ENCODE peak calls at places on chromosomes 1 and 21, in six cellular contexts. One of them, this sample, is unnamed. For H3K36me3, the result is how much of the 10 kb centered on the place peaks cover.

GRCh38 chr1:165828103-165828558 is 717 bp downstream of the UCK2 start:
- DNase-seq in brain microvascular endothelial cell: no peak
- DNase-seq in Panc1: no peak
- DNase-seq in K562: peak
- DNase-seq in heart right ventricle: peak
- DNase-seq in Karpas-422: peak
- DNase-seq in this sample: peak

GRCh38 chr1:54254055-54254454 is 54.1 kb downstream of the MRPL37 start:
- DNase-seq in brain microvascular endothelial cell: no peak
- DNase-seq in Panc1: no peak
- DNase-seq in K562: no peak
- DNase-seq in heart right ventricle: no peak
- DNase-seq in Karpas-422: no peak
- DNase-seq in this sample: no peak

GRCh38 chr1:58401991-58402390 is 144.5 kb downstream of the OMA1 start:
- DNase-seq in brain microvascular endothelial cell: no peak
- DNase-seq in Panc1: no peak
- DNase-seq in K562: no peak
- DNase-seq in heart right ventricle: peak
- DNase-seq in Karpas-422: no peak
- DNase-seq in this sample: no peak

GRCh38 chr1:4467241-4467640 is 187.2 kb upstream of the AJAP1 start:
- DNase-seq in brain microvascular endothelial cell: no peak
- DNase-seq in Panc1: no peak
- DNase-seq in K562: no peak
- DNase-seq in heart right ventricle: no peak
- DNase-seq in Karpas-422: no peak
- DNase-seq in this sample: no peak

GRCh38 chr1:26993237-26994019 is at the start of gene TRNP1:
- DNase-seq in brain microvascular endothelial cell: peak
- DNase-seq in Panc1: no peak
- DNase-seq in K562: peak
- DNase-seq in heart right ventricle: peak
- DNase-seq in Karpas-422: peak
- DNase-seq in this sample: no peak

GRCh38 chr1:44418022-44418673 is 13.1 kb downstream of the RNF220 start:
- DNase-seq in brain microvascular endothelial cell: no peak
- DNase-seq in Panc1: no peak
- DNase-seq in K562: no peak
- DNase-seq in heart right ventricle: no peak
- DNase-seq in Karpas-422: no peak
- DNase-seq in this sample: no peak

GRCh38 chr1:209202826-209203439 is 380.6 kb upstream of the CAMK1G start:
- DNase-seq in brain microvascular endothelial cell: peak
- DNase-seq in Panc1: peak
- DNase-seq in K562: peak
- DNase-seq in heart right ventricle: no peak
- DNase-seq in Karpas-422: peak
- DNase-seq in this sample: peak

GRCh38 chr1:25786887-25787286 is 13.1 kb upstream of the SELENON start:
- DNase-seq in brain microvascular endothelial cell: no peak
- DNase-seq in Panc1: no peak
- DNase-seq in K562: no peak
- DNase-seq in heart right ventricle: no peak
- DNase-seq in Karpas-422: no peak
- DNase-seq in this sample: no peak

GRCh38 chr1:18452550-18452949 is 28.2 kb upstream of the KLHDC7A start:
- DNase-seq in brain microvascular endothelial cell: peak
- DNase-seq in Panc1: no peak
- DNase-seq in K562: peak
- DNase-seq in heart right ventricle: no peak
- DNase-seq in Karpas-422: peak
- DNase-seq in this sample: peak

GRCh38 chr1:154353460-154353904 is 28.2 kb downstream of the ATP8B2 start:
- DNase-seq in brain microvascular endothelial cell: peak
- DNase-seq in Panc1: no peak
- DNase-seq in K562: peak
- DNase-seq in heart right ventricle: no peak
- DNase-seq in Karpas-422: no peak
- DNase-seq in this sample: peak

GRCh38 chr1:172292840-172293239 is 127.6 kb upstream of the C1orf105 start:
- DNase-seq in brain microvascular endothelial cell: no peak
- DNase-seq in Panc1: no peak
- DNase-seq in K562: peak
- DNase-seq in heart right ventricle: no peak
- DNase-seq in Karpas-422: no peak
- DNase-seq in this sample: no peak

GRCh38 chr1:226808501-226808900 is 61.9 kb upstream of the PSEN2 start:
- DNase-seq in brain microvascular endothelial cell: no peak
- DNase-seq in Panc1: no peak
- DNase-seq in K562: no peak
- DNase-seq in heart right ventricle: no peak
- DNase-seq in Karpas-422: no peak
- DNase-seq in this sample: no peak

GRCh38 chr1:212518188-212518951 is 85.7 kb downstream of the NENF start:
- DNase-seq in brain microvascular endothelial cell: peak
- DNase-seq in Panc1: no peak
- DNase-seq in K562: no peak
- DNase-seq in heart right ventricle: peak
- DNase-seq in Karpas-422: no peak
- DNase-seq in this sample: peak

GRCh38 chr1:192763243-192763642 is 45.6 kb upstream of the RGS2 start:
- DNase-seq in brain microvascular endothelial cell: no peak
- DNase-seq in Panc1: no peak
- DNase-seq in K562: no peak
- DNase-seq in heart right ventricle: no peak
- DNase-seq in Karpas-422: no peak
- DNase-seq in this sample: no peak

GRCh38 chr1:115184260-115184950 is 95.1 kb upstream of the TSPAN2 start:
- DNase-seq in brain microvascular endothelial cell: no peak
- DNase-seq in Panc1: no peak
- DNase-seq in K562: no peak
- DNase-seq in heart right ventricle: no peak
- DNase-seq in Karpas-422: no peak
- DNase-seq in this sample: no peak

GRCh38 chr21:28436286-28436932 is 556.3 kb downstream of the LTN1 start:
- DNase-seq in brain microvascular endothelial cell: peak
- DNase-seq in Panc1: no peak
- DNase-seq in K562: no peak
- DNase-seq in heart right ventricle: no peak
- DNase-seq in Karpas-422: no peak
- DNase-seq in this sample: peak

GRCh38 chr1:44025816-44026215 is 5.4 kb downstream of the SLC6A9 start:
- DNase-seq in brain microvascular endothelial cell: no peak
- DNase-seq in Panc1: no peak
- DNase-seq in K562: no peak
- DNase-seq in heart right ventricle: no peak
- DNase-seq in Karpas-422: peak
- DNase-seq in this sample: peak

GRCh38 chr21:33760641-33761103 is 118.4 kb downstream of the ITSN1 start:
- DNase-seq in brain microvascular endothelial cell: peak
- DNase-seq in Panc1: no peak
- DNase-seq in K562: no peak
- DNase-seq in heart right ventricle: no peak
- DNase-seq in Karpas-422: no peak
- DNase-seq in this sample: no peak

GRCh38 chr1:208254862-208255261 is 10.7 kb upstream of the PLXNA2 start:
- DNase-seq in brain microvascular endothelial cell: peak
- DNase-seq in Panc1: no peak
- DNase-seq in K562: no peak
- DNase-seq in heart right ventricle: no peak
- DNase-seq in Karpas-422: no peak
- DNase-seq in this sample: no peak

GRCh38 chr1:115364044-115364775 is 26.2 kb upstream of the NGF start:
- DNase-seq in brain microvascular endothelial cell: peak
- DNase-seq in Panc1: no peak
- DNase-seq in K562: no peak
- DNase-seq in heart right ventricle: peak
- DNase-seq in Karpas-422: no peak
- DNase-seq in this sample: no peak

GRCh38 chr1:1924378-1924777 is 5.3 kb upstream of the TMEM52 start:
- DNase-seq in brain microvascular endothelial cell: no peak
- DNase-seq in Panc1: no peak
- DNase-seq in K562: no peak
- DNase-seq in heart right ventricle: no peak
- DNase-seq in Karpas-422: no peak
- DNase-seq in this sample: peak

GRCh38 chr21:36396971-36397370 is 11.8 kb downstream of the CHAF1B start:
- DNase-seq in brain microvascular endothelial cell: no peak
- DNase-seq in Panc1: no peak
- DNase-seq in K562: peak
- DNase-seq in heart right ventricle: no peak
- DNase-seq in Karpas-422: no peak
- DNase-seq in this sample: no peak

GRCh38 chr21:38082936-38083335 is 166.7 kb upstream of the KCNJ6 start:
- DNase-seq in brain microvascular endothelial cell: no peak
- DNase-seq in Panc1: no peak
- DNase-seq in K562: no peak
- DNase-seq in heart right ventricle: no peak
- DNase-seq in Karpas-422: no peak
- DNase-seq in this sample: no peak

GRCh38 chr1:39711359-39712340 is 20.4 kb upstream of the HPCAL4 start:
- DNase-seq in brain microvascular endothelial cell: peak
- DNase-seq in Panc1: no peak
- DNase-seq in K562: peak
- DNase-seq in heart right ventricle: no peak
- DNase-seq in Karpas-422: no peak
- DNase-seq in this sample: peak

GRCh38 chr1:90371106-90371813 is 345.8 kb downstream of the BARHL2 start:
- DNase-seq in brain microvascular endothelial cell: no peak
- DNase-seq in Panc1: no peak
- DNase-seq in K562: no peak
- DNase-seq in heart right ventricle: no peak
- DNase-seq in Karpas-422: no peak
- DNase-seq in this sample: no peak

GRCh38 chr1:59967141-59967697 is 40.6 kb upstream of the CYP2J2 start:
- DNase-seq in brain microvascular endothelial cell: no peak
- DNase-seq in Panc1: no peak
- DNase-seq in K562: peak
- DNase-seq in heart right ventricle: no peak
- DNase-seq in Karpas-422: no peak
- DNase-seq in this sample: no peak

GRCh38 chr1:205183676-205184335 is 27.7 kb downstream of the DSTYK start:
- DNase-seq in brain microvascular endothelial cell: no peak
- DNase-seq in Panc1: no peak
- DNase-seq in K562: no peak
- DNase-seq in heart right ventricle: no peak
- DNase-seq in Karpas-422: no peak
- DNase-seq in this sample: no peak

DNA sequence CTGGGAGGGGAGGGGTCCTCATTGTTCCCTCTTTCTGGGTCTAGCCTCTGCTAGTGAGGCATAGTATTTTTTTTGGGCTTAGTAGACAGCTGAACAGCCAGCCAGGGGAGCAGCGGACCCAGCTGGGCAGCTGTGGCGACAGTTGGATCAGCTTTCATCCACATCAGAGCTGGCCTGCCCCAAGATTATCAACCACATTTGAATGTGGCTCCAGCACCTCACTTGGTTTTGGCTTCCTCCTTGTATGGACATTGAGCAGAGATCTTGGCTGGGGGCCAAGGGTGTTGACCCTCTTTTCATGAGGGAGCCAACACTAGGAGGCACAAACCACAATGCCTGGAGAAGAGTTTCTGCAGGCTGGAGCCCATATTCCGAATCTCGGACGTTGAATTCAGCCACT is 25.0 kb downstream of the WNT4 start:
- DNase-seq in brain microvascular endothelial cell: no peak
- DNase-seq in Panc1: no peak
- DNase-seq in K562: peak
- DNase-seq in heart right ventricle: no peak
- DNase-seq in Karpas-422: no peak
- DNase-seq in this sample: no peak
- H3K36me3 ChIP-seq in brain microvascular endothelial cell: under half
- H3K36me3 ChIP-seq in Panc1: under half
- H3K36me3 ChIP-seq in K562: under half
- H3K36me3 ChIP-seq in heart right ventricle: under half
- H3K36me3 ChIP-seq in Karpas-422: under half
- H3K36me3 ChIP-seq in this sample: under half

DNA sequence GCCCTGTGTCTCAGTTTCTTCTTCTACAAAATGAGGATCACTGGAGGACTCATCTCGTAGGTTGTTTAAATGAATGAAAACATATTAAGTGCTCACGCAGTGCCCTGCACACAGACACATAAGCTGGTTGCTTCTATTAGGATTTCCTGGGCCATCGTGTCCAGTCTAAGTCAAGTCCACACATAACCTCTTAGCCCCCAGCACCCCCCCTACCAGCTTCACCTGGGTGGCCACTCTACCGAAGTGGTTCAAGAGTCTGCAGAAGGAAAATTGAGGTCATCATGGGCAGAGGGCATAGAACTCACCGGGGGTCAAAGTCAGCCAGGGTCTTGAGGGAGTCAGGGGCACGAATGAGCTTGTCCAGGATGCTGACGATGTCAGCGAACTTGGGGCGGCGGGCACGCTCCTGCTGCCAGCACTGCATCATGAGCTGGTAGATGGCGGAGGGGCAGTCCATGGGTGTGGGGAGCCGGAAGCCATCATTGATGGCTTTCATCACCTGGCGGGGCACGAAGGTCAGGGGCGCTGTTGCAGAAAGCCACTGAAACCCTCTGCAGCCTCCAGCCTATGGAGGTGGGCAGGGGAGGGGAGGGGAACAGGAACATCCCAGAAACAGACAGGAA is 25.8 kb downstream of the EPHA2 start:
- DNase-seq in brain microvascular endothelial cell: no peak
- DNase-seq in Panc1: no peak
- DNase-seq in K562: no peak
- DNase-seq in heart right ventricle: no peak
- DNase-seq in Karpas-422: no peak
- DNase-seq in this sample: no peak
- H3K36me3 ChIP-seq in brain microvascular endothelial cell: half or more
- H3K36me3 ChIP-seq in Panc1: under half
- H3K36me3 ChIP-seq in K562: under half
- H3K36me3 ChIP-seq in heart right ventricle: half or more
- H3K36me3 ChIP-seq in Karpas-422: under half
- H3K36me3 ChIP-seq in this sample: under half

DNA sequence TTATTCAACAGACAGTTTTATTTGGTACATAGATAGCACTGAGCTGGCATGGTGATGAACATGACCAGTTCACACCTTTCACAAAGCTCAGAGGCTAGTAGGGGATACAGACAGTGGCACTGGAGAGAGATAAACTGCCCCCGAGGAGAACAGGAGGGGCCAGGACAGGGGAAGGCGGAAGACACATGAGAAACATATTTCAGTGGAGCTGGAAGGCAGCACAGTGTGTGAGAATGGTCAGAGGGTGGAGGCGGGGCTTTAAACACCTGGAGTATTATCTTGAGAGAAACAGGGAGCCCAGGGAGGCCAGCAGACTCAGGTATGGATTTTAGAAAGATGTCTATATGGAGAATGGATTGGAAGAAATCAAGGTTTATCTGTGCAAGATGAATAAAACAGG is 49.4 kb downstream of the CHML start:
- DNase-seq in brain microvascular endothelial cell: no peak
- DNase-seq in Panc1: no peak
- DNase-seq in K562: no peak
- DNase-seq in heart right ventricle: no peak
- DNase-seq in Karpas-422: no peak
- DNase-seq in this sample: no peak
- H3K36me3 ChIP-seq in brain microvascular endothelial cell: under half
- H3K36me3 ChIP-seq in Panc1: under half
- H3K36me3 ChIP-seq in K562: under half
- H3K36me3 ChIP-seq in heart right ventricle: under half
- H3K36me3 ChIP-seq in Karpas-422: under half
- H3K36me3 ChIP-seq in this sample: under half

GRCh38 chr1:69269491-69269890 is 298.2 kb upstream of the LRRC7 start:
- DNase-seq in brain microvascular endothelial cell: no peak
- DNase-seq in Panc1: no peak
- DNase-seq in K562: no peak
- DNase-seq in heart right ventricle: no peak
- DNase-seq in Karpas-422: no peak
- DNase-seq in this sample: peak

GRCh38 chr1:69271569-69271968 is 296.2 kb upstream of the LRRC7 start:
- DNase-seq in brain microvascular endothelial cell: no peak
- DNase-seq in Panc1: no peak
- DNase-seq in K562: no peak
- DNase-seq in heart right ventricle: no peak
- DNase-seq in Karpas-422: no peak
- DNase-seq in this sample: peak
- H3K36me3 ChIP-seq in brain microvascular endothelial cell: under half
- H3K36me3 ChIP-seq in Panc1: under half
- H3K36me3 ChIP-seq in K562: under half
- H3K36me3 ChIP-seq in heart right ventricle: under half
- H3K36me3 ChIP-seq in Karpas-422: under half
- H3K36me3 ChIP-seq in this sample: under half